ENCODE peak calls at places on chromosomes 7 and 10, in six cellular contexts. Q, N, V, Z, G and Y are unnamed samples.

GRCh38 chr10:68153473-68154210 is 44.4 kb downstream of the MYPN start:
- DNase-seq in Q (no peak), N (peak; percentile 99), V (peak; percentile 95), Z (no peak), G (no peak), Y (no peak)

GRCh38 chr10:51214207-51214896 is 140.1 kb downstream of the PRKG1 start:
- DNase-seq in Q (no peak), N (no peak), V (no peak), Z (no peak), G (no peak), Y (no peak)

GRCh38 chr7:130904031-130904757 is 170.2 kb upstream of the KLF14 start:
- DNase-seq in Q (no peak), N (peak; percentile 84), V (peak; percentile 91), Z (no peak), G (no peak), Y (no peak)

GRCh38 chr7:77349141-77349540 is 67.0 kb downstream of the GSAP start:
- DNase-seq in Q (no peak), N (no peak), V (peak; percentile 49), Z (no peak), G (no peak), Y (no peak)

GRCh38 chr7:70608229-70608628 is 523.7 kb upstream of the GALNT17 start:
- DNase-seq in Q (no peak), N (no peak), V (no peak), Z (no peak), G (no peak), Y (no peak)

GRCh38 chr10:132487241-132488135 is 50.1 kb upstream of the INPP5A start:
- DNase-seq in Q (no peak), N (no peak), V (no peak), Z (no peak), G (no peak), Y (peak; percentile 26)

GRCh38 chr10:84783386-84783785 is 455.0 kb downstream of the CCSER2 start:
- DNase-seq in Q (no peak), N (no peak), V (peak; percentile 30), Z (no peak), G (no peak), Y (no peak)

GRCh38 chr7:130844811-130845580 is 111.0 kb upstream of the KLF14 start:
- DNase-seq in Q (no peak), N (peak; percentile 67), V (peak; percentile 33), Z (peak; percentile 58), G (no peak), Y (no peak)

GRCh38 chr7:91569702-91570457 is 305.6 kb downstream of the FZD1 start:
- DNase-seq in Q (no peak), N (no peak), V (peak; percentile 24), Z (no peak), G (no peak), Y (no peak)

GRCh38 chr10:30080161-30080560 is 20.8 kb upstream of the JCAD start:
- DNase-seq in Q (no peak), N (peak; percentile 57), V (no peak), Z (no peak), G (no peak), Y (no peak)

GRCh38 chr10:70885931-70886903 is 2.1 kb downstream of the PCBD1 start:
- DNase-seq in Q (no peak), N (no peak), V (no peak), Z (peak; percentile 33), G (no peak), Y (no peak)

GRCh38 chr7:38932509-38933168 is 23.6 kb upstream of the VPS41 start:
- DNase-seq in Q (peak; percentile 49), N (peak; percentile 10), V (peak; percentile 65), Z (peak; percentile 40), G (peak; percentile 16), Y (peak; percentile 67)

GRCh38 chr7:114939484-114940097 is 17.7 kb downstream of the MDFIC start:
- DNase-seq in Q (no peak), N (no peak), V (no peak), Z (no peak), G (no peak), Y (no peak)

GRCh38 chr7:151373599-151373998 is 32.0 kb downstream of the NUB1 start:
- DNase-seq in Q (no peak), N (no peak), V (no peak), Z (no peak), G (no peak), Y (no peak)

GRCh38 chr7:21642422-21642821 is 99.6 kb downstream of the DNAH11 start:
- DNase-seq in Q (no peak), N (no peak), V (no peak), Z (no peak), G (no peak), Y (no peak)

GRCh38 chr7:22990588-22990949 is 23.4 kb downstream of the HYCC1 start:
- DNase-seq in Q (no peak), N (peak; percentile 60), V (no peak), Z (no peak), G (no peak), Y (no peak)

GRCh38 chr10:103244663-103245271 is 920 bp upstream of the RPEL1 start:
- DNase-seq in Q (peak; percentile 81), N (peak; percentile 58), V (peak; percentile 88), Z (peak; percentile 72), G (peak; percentile 47), Y (peak; percentile 63)

GRCh38 chr7:158819571-158820203 is 9.6 kb downstream of the ESYT2 start:
- DNase-seq in Q (no peak), N (peak; percentile 32), V (peak; percentile 55), Z (no peak), G (no peak), Y (no peak)

GRCh38 chr7:100856871-100857282 is 4.4 kb downstream of the SLC12A9 start:
- DNase-seq in Q (no peak), N (no peak), V (no peak), Z (no peak), G (no peak), Y (no peak)

GRCh38 chr7:137606061-137606674 is 240.6 kb downstream of the DGKI start:
- DNase-seq in Q (no peak), N (no peak), V (peak; percentile 80), Z (no peak), G (no peak), Y (no peak)

GRCh38 chr7:19375986-19376385 is 230.8 kb upstream of the FERD3L start:
- DNase-seq in Q (no peak), N (no peak), V (no peak), Z (no peak), G (no peak), Y (no peak)

GRCh38 chr10:22503315-22504090 is 158.2 kb downstream of the SPAG6 start:
- DNase-seq in Q (no peak), N (no peak), V (no peak), Z (no peak), G (no peak), Y (no peak)

GRCh38 chr10:68052463-68052862 is 22.6 kb downstream of the HERC4 start:
- DNase-seq in Q (no peak), N (no peak), V (peak; percentile 35), Z (no peak), G (no peak), Y (no peak)

GRCh38 chr7:146119016-146119415 is 2.4 kb downstream of the CNTNAP2 start:
- DNase-seq in Q (no peak), N (no peak), V (no peak), Z (no peak), G (no peak), Y (no peak)
- TF ChIP-seq CTCF in Q (no peak), N (no peak), V (no peak), Z (no peak), G (no peak), Y (no peak)

GRCh38 chr10:99964791-99965190 is 45.0 kb downstream of the DNMBP start:
- DNase-seq in Q (no peak), N (no peak), V (peak; percentile 61), Z (no peak), G (no peak), Y (no peak)
- TF ChIP-seq CTCF in Q (no peak), N (no peak), V (peak; percentile 12), Z (no peak), G (no peak), Y (no peak)

DNA sequence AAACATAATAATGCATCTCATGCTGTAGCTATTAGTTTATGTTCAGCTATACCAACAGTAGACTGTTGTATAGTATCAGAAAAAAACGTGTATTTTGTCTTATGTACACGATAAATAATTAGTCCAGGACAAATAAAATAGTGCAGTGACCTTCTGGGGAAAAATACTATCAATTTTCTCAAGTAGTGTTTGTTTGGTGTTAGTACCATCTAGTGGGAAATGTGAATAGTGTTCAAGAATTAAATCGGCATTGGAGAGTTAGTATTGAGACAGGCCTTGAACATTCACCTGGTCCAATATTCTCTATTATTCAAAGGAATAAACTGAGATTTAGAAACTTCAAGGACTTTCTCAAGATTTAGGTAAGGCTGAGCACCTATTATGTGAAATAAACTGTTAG is 21.7 kb upstream of the OR2A5 start:
- DNase-seq in Q (no peak), N (peak; percentile 8), V (peak; percentile 71), Z (no peak), G (no peak), Y (no peak)
- TF ChIP-seq CTCF in Q (peak; percentile 52), N (peak; percentile 30), V (peak; percentile 45), Z (peak; percentile 48), G (no peak), Y (peak; percentile 21)

GRCh38 chr10:15461353-15462108 is 90.4 kb upstream of the FAM171A1 start:
- DNase-seq in Q (peak; percentile 39), N (peak; percentile 88), V (peak; percentile 69), Z (no peak), G (no peak), Y (no peak)
- TF ChIP-seq CTCF in Q (peak; percentile 32), N (peak; percentile 50), V (peak; percentile 20), Z (no peak), G (no peak), Y (no peak)

GRCh38 chr7:29160080-29160479 is 13.7 kb upstream of the CPVL start:
- DNase-seq in Q (no peak), N (no peak), V (no peak), Z (no peak), G (no peak), Y (no peak)

GRCh38 chr7:29154076-29154475 is 7.7 kb upstream of the CPVL start:
- DNase-seq in Q (no peak), N (no peak), V (no peak), Z (no peak), G (no peak), Y (no peak)

GRCh38 chr7:29158748-29159147 is 12.4 kb upstream of the CPVL start:
- DNase-seq in Q (no peak), N (no peak), V (no peak), Z (no peak), G (no peak), Y (no peak)

GRCh38 chr7:29161226-29161625 is 14.9 kb upstream of the CPVL start:
- DNase-seq in Q (no peak), N (no peak), V (no peak), Z (no peak), G (no peak), Y (no peak)

DNA sequence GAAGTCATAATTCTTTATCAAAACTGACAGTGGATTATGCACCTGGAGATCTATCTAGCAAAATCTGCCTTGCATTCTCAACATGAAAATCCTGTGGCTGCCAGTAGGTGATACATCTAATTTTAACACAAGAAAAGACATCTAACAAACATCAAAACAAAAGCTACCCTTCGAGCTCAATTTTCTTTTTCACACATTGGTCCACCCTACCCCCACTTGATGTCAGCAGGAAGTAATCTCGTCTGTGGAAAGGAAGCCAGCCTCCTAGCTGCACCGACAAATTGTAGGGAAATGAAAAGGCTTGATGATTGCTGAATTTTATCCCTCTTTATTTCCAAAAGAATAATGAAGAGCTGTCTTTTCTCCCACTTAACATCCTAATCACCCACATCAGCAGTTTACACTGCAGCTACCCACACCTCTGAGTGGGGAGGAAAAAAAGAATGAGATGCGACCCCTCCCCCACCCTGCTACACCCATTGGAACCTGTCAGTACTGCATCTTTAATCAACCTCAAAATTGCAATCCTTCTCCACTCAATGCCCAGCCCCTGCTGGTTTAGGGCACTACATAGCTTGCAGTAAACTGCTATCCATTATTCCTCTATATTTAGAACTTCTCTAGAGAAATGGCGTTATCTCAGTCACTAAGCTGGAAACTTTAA is 10.6 kb upstream of the CPVL start:
- DNase-seq in Q (no peak), N (no peak), V (no peak), Z (no peak), G (no peak), Y (no peak)
- TF ChIP-seq CTCF in Q (no peak), N (no peak), V (no peak), Z (no peak), G (no peak), Y (no peak)